ENCODE peak calls at places on chromosomes 13 and 19, in ten cellular contexts. Y is stimulated activated CD4-positive, alpha-beta T cell treated with anti-CD3 and anti-CD28 coated beads, Interleukin-1b, Interleukin-23, amount 100 ng/mL, for 48 hours; F is neural crest cell; I is fibroblast of the aortic adventitia; J is Calu3; W is activated T-helper 2 cell treated with anti-CD3 and anti-CD28 coated beads, Interferon-gamma antibody, Interleukin-2, Interleukin-4, amounts not matched to agents 10 μg/mL and 5 μg/mL and 100 μg/mL, durations not matched to agents 14 hours and 24 hours and 36 hours; S is stimulated activated CD8-positive, alpha-beta memory T cell treated with anti-CD3 and anti-CD28 coated beads, Interleukin-7, amount 100 ng/mL, for 48 hours; L is amniotic stem cell; B is B cell; E is T-helper 9 cell. G is an unnamed sample.

GRCh38 chr13:93217701-93218100 is 8.9 kb upstream of the GPC6 start:
- DNase-seq in Y (no peak), F (no peak), I (peak), J (no peak), W (no peak), S (no peak), L (no peak), B (no peak), E (no peak), G (no peak)

GRCh38 chr19:8192227-8192820 is 16.8 kb upstream of the CERS4 start:
- DNase-seq in Y (no peak), F (no peak), I (no peak), J (no peak), W (no peak), S (no peak), L (no peak), B (no peak), E (no peak), G (no peak)

GRCh38 chr19:3642987-3643386 is 16.4 kb upstream of the CACTIN start:
- DNase-seq in Y (peak), F (no peak), I (no peak), J (no peak), W (no peak), S (peak), L (no peak), B (no peak), E (no peak), G (no peak)

GRCh38 chr19:12464769-12465725 is 19.6 kb downstream of the ZNF709 start:
- DNase-seq in Y (no peak), F (no peak), I (no peak), J (no peak), W (no peak), S (no peak), L (no peak), B (no peak), E (no peak), G (no peak)

GRCh38 chr19:36046443-36047050 is 7.5 kb downstream of the THAP8 start:
- DNase-seq in Y (no peak), F (no peak), I (peak), J (no peak), W (no peak), S (no peak), L (no peak), B (no peak), E (no peak), G (no peak)

GRCh38 chr19:50248413-50248812 is 45.0 kb downstream of the MYH14 start:
- DNase-seq in Y (no peak), F (no peak), I (no peak), J (no peak), W (no peak), S (no peak), L (no peak), B (no peak), E (no peak), G (no peak)

GRCh38 chr13:106695139-106695538 is 127.2 kb upstream of the ARGLU1 start:
- DNase-seq in Y (no peak), F (no peak), I (no peak), J (no peak), W (no peak), S (no peak), L (no peak), B (no peak), E (no peak), G (no peak)

GRCh38 chr19:39082745-39083598 is 1.2 kb upstream of the ACP7 start:
- DNase-seq in Y (no peak), F (no peak), I (peak), J (peak), W (no peak), S (no peak), L (no peak), B (no peak), E (no peak), G (no peak)

GRCh38 chr19:14347999-14348889 is 33.0 kb upstream of the ADGRE5 start:
- DNase-seq in Y (peak), F (peak), I (peak), J (peak), W (peak), S (no peak), L (no peak), B (peak), E (peak), G (peak)

GRCh38 chr19:3852614-3853254 is 16.1 kb downstream of the ZFR2 start:
- DNase-seq in Y (no peak), F (no peak), I (peak), J (peak), W (no peak), S (no peak), L (peak), B (peak), E (peak), G (no peak)